ENCODE peak calls at places on chromosomes 3 and 15, in five cellular contexts. M, F, N, Q and S are unnamed samples.

GRCh38 chr15:95326689-95327525 is 1003.6 kb upstream of the NR2F2 start:
- DNase-seq in F (peak; percentile 35), N (peak; percentile 81), M (peak; percentile 84), Q (no peak), S (peak; percentile 56)

GRCh38 chr3:135147657-135148056 is 352.6 kb downstream of the EPHB1 start:
- DNase-seq in M (no peak), Q (no peak), N (no peak), F (no peak), S (no peak)

GRCh38 chr15:41957021-41957897 is 15.1 kb downstream of the EHD4 start:
- DNase-seq in N (no peak), Q (no peak), M (no peak), F (no peak), S (no peak)

GRCh38 chr15:61480863-61481262 is 251.8 kb upstream of the RORA start:
- DNase-seq in N (no peak), Q (no peak), M (no peak), F (no peak), S (no peak)

GRCh38 chr15:59528965-59529402 is 82.6 kb upstream of the GCNT3 start:
- DNase-seq in N (peak; percentile 82), Q (peak; percentile 74), M (peak; percentile 76), F (peak; percentile 53), S (peak; percentile 69)

GRCh38 chr15:40452296-40453090 is 11.7 kb downstream of the BAHD1 start:
- DNase-seq in Q (no peak), N (no peak), F (no peak), M (no peak), S (peak; percentile 13)

GRCh38 chr3:38638354-38638753 is 11.1 kb downstream of the SCN5A start:
- DNase-seq in F (no peak), Q (no peak), M (no peak), N (no peak), S (no peak)

GRCh38 chr15:49064281-49064653 is 18.0 kb upstream of the SECISBP2L start:
- DNase-seq in Q (no peak), F (no peak), M (no peak), N (no peak), S (no peak)

GRCh38 chr15:96428742-96429141 is 98.2 kb downstream of the NR2F2 start:
- DNase-seq in F (no peak), M (no peak), N (no peak), Q (peak; percentile 92), S (peak; percentile 36)

GRCh38 chr15:40762919-40763800 is 708 bp upstream of the GCHFR start:
- DNase-seq in Q (peak; percentile 55), F (peak; percentile 71), M (peak; percentile 84), N (peak; percentile 55), S (peak; percentile 76)

GRCh38 chr15:68684476-68684875 is 105.7 kb downstream of the CORO2B start:
- DNase-seq in F (no peak), M (no peak), Q (no peak), N (no peak), S (no peak)

GRCh38 chr3:187069857-187070516 is 69.3 kb downstream of the RPL39L start:
- DNase-seq in M (no peak), F (no peak), Q (no peak), N (no peak), S (no peak)

GRCh38 chr3:29731050-29731449 is 450.2 kb downstream of the RBMS3 start:
- DNase-seq in M (no peak), F (no peak), N (no peak), Q (no peak), S (no peak)